ENCODE peak calls at places on chromosome 1, in eight cellular contexts. One of them, this sample, is unnamed.

GRCh38 chr1:85579619-85580018 is 942 bp upstream of the CCN1 start:
- DNase-seq in fibroblast of mammary gland: peak
- DNase-seq in epithelial cell of esophagus: no peak
- DNase-seq in choroid plexus epithelial cell: peak
- DNase-seq in GM12878: no peak
- DNase-seq in adrenal gland: peak
- DNase-seq in neural progenitor cell: peak
- DNase-seq in stomach: no peak
- DNase-seq in this sample: peak

GRCh38 chr1:226606311-226607267 is 58.0 kb downstream of the STUM start:
- DNase-seq in fibroblast of mammary gland: peak
- DNase-seq in epithelial cell of esophagus: no peak
- DNase-seq in choroid plexus epithelial cell: peak
- DNase-seq in GM12878: no peak
- DNase-seq in adrenal gland: no peak
- DNase-seq in neural progenitor cell: no peak
- DNase-seq in stomach: no peak
- DNase-seq in this sample: no peak

GRCh38 chr1:3233031-3233430 is 164.0 kb downstream of the PRDM16 start:
- DNase-seq in fibroblast of mammary gland: no peak
- DNase-seq in epithelial cell of esophagus: no peak
- DNase-seq in choroid plexus epithelial cell: no peak
- DNase-seq in GM12878: no peak
- DNase-seq in adrenal gland: no peak
- DNase-seq in neural progenitor cell: no peak
- DNase-seq in stomach: no peak
- DNase-seq in this sample: no peak

GRCh38 chr1:30043256-30043655 is 680.1 kb downstream of the MATN1 start:
- DNase-seq in fibroblast of mammary gland: no peak
- DNase-seq in epithelial cell of esophagus: no peak
- DNase-seq in choroid plexus epithelial cell: no peak
- DNase-seq in GM12878: no peak
- DNase-seq in adrenal gland: no peak
- DNase-seq in neural progenitor cell: no peak
- DNase-seq in stomach: no peak
- DNase-seq in this sample: no peak

GRCh38 chr1:239112092-239112491 is 274.3 kb upstream of the CHRM3 start:
- DNase-seq in fibroblast of mammary gland: no peak
- DNase-seq in epithelial cell of esophagus: no peak
- DNase-seq in choroid plexus epithelial cell: no peak
- DNase-seq in GM12878: no peak
- DNase-seq in adrenal gland: no peak
- DNase-seq in neural progenitor cell: no peak
- DNase-seq in stomach: no peak
- DNase-seq in this sample: no peak

GRCh38 chr1:15355968-15356621 is 53.6 kb upstream of the EFHD2 start:
- DNase-seq in fibroblast of mammary gland: peak
- DNase-seq in epithelial cell of esophagus: peak
- DNase-seq in choroid plexus epithelial cell: peak
- DNase-seq in GM12878: no peak
- DNase-seq in adrenal gland: peak
- DNase-seq in neural progenitor cell: no peak
- DNase-seq in stomach: no peak
- DNase-seq in this sample: peak

GRCh38 chr1:112937070-112937469 is 18.9 kb downstream of the SLC16A1 start:
- DNase-seq in fibroblast of mammary gland: peak
- DNase-seq in epithelial cell of esophagus: peak
- DNase-seq in choroid plexus epithelial cell: peak
- DNase-seq in GM12878: no peak
- DNase-seq in adrenal gland: no peak
- DNase-seq in neural progenitor cell: no peak
- DNase-seq in stomach: no peak
- DNase-seq in this sample: peak

GRCh38 chr1:159752135-159752580 is 28.6 kb upstream of the DUSP23 start:
- DNase-seq in fibroblast of mammary gland: peak
- DNase-seq in epithelial cell of esophagus: peak
- DNase-seq in choroid plexus epithelial cell: peak
- DNase-seq in GM12878: no peak
- DNase-seq in adrenal gland: peak
- DNase-seq in neural progenitor cell: no peak
- DNase-seq in stomach: no peak
- DNase-seq in this sample: peak

GRCh38 chr1:245180496-245180895 is 25.7 kb downstream of the KIF26B start:
- DNase-seq in fibroblast of mammary gland: no peak
- DNase-seq in epithelial cell of esophagus: no peak
- DNase-seq in choroid plexus epithelial cell: no peak
- DNase-seq in GM12878: no peak
- DNase-seq in adrenal gland: no peak
- DNase-seq in neural progenitor cell: no peak
- DNase-seq in stomach: no peak
- DNase-seq in this sample: no peak

GRCh38 chr1:29431138-29431537 is 194.8 kb downstream of the PTPRU start:
- DNase-seq in fibroblast of mammary gland: no peak
- DNase-seq in epithelial cell of esophagus: no peak
- DNase-seq in choroid plexus epithelial cell: no peak
- DNase-seq in GM12878: no peak
- DNase-seq in adrenal gland: no peak
- DNase-seq in neural progenitor cell: no peak
- DNase-seq in stomach: no peak
- DNase-seq in this sample: no peak

GRCh38 chr1:208475951-208476824 is 232.0 kb upstream of the PLXNA2 start:
- DNase-seq in fibroblast of mammary gland: no peak
- DNase-seq in epithelial cell of esophagus: no peak
- DNase-seq in choroid plexus epithelial cell: peak
- DNase-seq in GM12878: no peak
- DNase-seq in adrenal gland: peak
- DNase-seq in neural progenitor cell: peak
- DNase-seq in stomach: no peak
- DNase-seq in this sample: no peak

GRCh38 chr1:43269627-43270375 is at the start of gene TMEM125:
- DNase-seq in fibroblast of mammary gland: no peak
- DNase-seq in epithelial cell of esophagus: no peak
- DNase-seq in choroid plexus epithelial cell: no peak
- DNase-seq in GM12878: no peak
- DNase-seq in adrenal gland: no peak
- DNase-seq in neural progenitor cell: no peak
- DNase-seq in stomach: peak
- DNase-seq in this sample: no peak

GRCh38 chr1:75412616-75413015 is 198.3 kb downstream of the SLC44A5 start:
- DNase-seq in fibroblast of mammary gland: no peak
- DNase-seq in epithelial cell of esophagus: peak
- DNase-seq in choroid plexus epithelial cell: no peak
- DNase-seq in GM12878: no peak
- DNase-seq in adrenal gland: no peak
- DNase-seq in neural progenitor cell: no peak
- DNase-seq in stomach: no peak
- DNase-seq in this sample: no peak

GRCh38 chr1:111481387-111482221 is 7.8 kb downstream of the C1orf162 start:
- DNase-seq in fibroblast of mammary gland: peak
- DNase-seq in epithelial cell of esophagus: peak
- DNase-seq in choroid plexus epithelial cell: peak
- DNase-seq in GM12878: peak
- DNase-seq in adrenal gland: peak
- DNase-seq in neural progenitor cell: peak
- DNase-seq in stomach: peak
- DNase-seq in this sample: peak

GRCh38 chr1:233473549-233474204 is 140.2 kb upstream of the KCNK1 start:
- DNase-seq in fibroblast of mammary gland: no peak
- DNase-seq in epithelial cell of esophagus: no peak
- DNase-seq in choroid plexus epithelial cell: no peak
- DNase-seq in GM12878: no peak
- DNase-seq in adrenal gland: no peak
- DNase-seq in neural progenitor cell: no peak
- DNase-seq in stomach: no peak
- DNase-seq in this sample: no peak

GRCh38 chr1:83883979-83884378 is 115.0 kb downstream of the TTLL7 start:
- DNase-seq in fibroblast of mammary gland: no peak
- DNase-seq in epithelial cell of esophagus: peak
- DNase-seq in choroid plexus epithelial cell: no peak
- DNase-seq in GM12878: no peak
- DNase-seq in adrenal gland: no peak
- DNase-seq in neural progenitor cell: no peak
- DNase-seq in stomach: no peak
- DNase-seq in this sample: peak

GRCh38 chr1:47650205-47650604 is 212.4 kb downstream of the FOXD2 start:
- DNase-seq in fibroblast of mammary gland: peak
- DNase-seq in epithelial cell of esophagus: peak
- DNase-seq in choroid plexus epithelial cell: peak
- DNase-seq in GM12878: no peak
- DNase-seq in adrenal gland: no peak
- DNase-seq in neural progenitor cell: no peak
- DNase-seq in stomach: peak
- DNase-seq in this sample: peak

GRCh38 chr1:220153147-220153546 is 59.2 kb downstream of the IARS2 start:
- DNase-seq in fibroblast of mammary gland: peak
- DNase-seq in epithelial cell of esophagus: no peak
- DNase-seq in choroid plexus epithelial cell: peak
- DNase-seq in GM12878: no peak
- DNase-seq in adrenal gland: no peak
- DNase-seq in neural progenitor cell: no peak
- DNase-seq in stomach: no peak
- DNase-seq in this sample: no peak

GRCh38 chr1:48203287-48203900 is 19.1 kb upstream of the SLC5A9 start:
- DNase-seq in fibroblast of mammary gland: peak
- DNase-seq in epithelial cell of esophagus: peak
- DNase-seq in choroid plexus epithelial cell: peak
- DNase-seq in GM12878: no peak
- DNase-seq in adrenal gland: no peak
- DNase-seq in neural progenitor cell: peak
- DNase-seq in stomach: no peak
- DNase-seq in this sample: peak

GRCh38 chr1:208040714-208041393 is 129.9 kb upstream of the CD34 start:
- DNase-seq in fibroblast of mammary gland: no peak
- DNase-seq in epithelial cell of esophagus: no peak
- DNase-seq in choroid plexus epithelial cell: no peak
- DNase-seq in GM12878: no peak
- DNase-seq in adrenal gland: no peak
- DNase-seq in neural progenitor cell: peak
- DNase-seq in stomach: no peak
- DNase-seq in this sample: no peak

GRCh38 chr1:113938192-113938591 is 9.1 kb downstream of the HIPK1 start:
- DNase-seq in fibroblast of mammary gland: no peak
- DNase-seq in epithelial cell of esophagus: no peak
- DNase-seq in choroid plexus epithelial cell: no peak
- DNase-seq in GM12878: no peak
- DNase-seq in adrenal gland: no peak
- DNase-seq in neural progenitor cell: peak
- DNase-seq in stomach: no peak
- DNase-seq in this sample: no peak

GRCh38 chr1:170351368-170351946 is 180.5 kb upstream of the GORAB start:
- DNase-seq in fibroblast of mammary gland: peak
- DNase-seq in epithelial cell of esophagus: no peak
- DNase-seq in choroid plexus epithelial cell: no peak
- DNase-seq in GM12878: no peak
- DNase-seq in adrenal gland: no peak
- DNase-seq in neural progenitor cell: no peak
- DNase-seq in stomach: no peak
- DNase-seq in this sample: no peak

GRCh38 chr1:212791261-212791675 is 309 bp downstream of the NSL1 start:
- DNase-seq in fibroblast of mammary gland: peak
- DNase-seq in epithelial cell of esophagus: peak
- DNase-seq in choroid plexus epithelial cell: peak
- DNase-seq in GM12878: no peak
- DNase-seq in adrenal gland: no peak
- DNase-seq in neural progenitor cell: no peak
- DNase-seq in stomach: no peak
- DNase-seq in this sample: peak

GRCh38 chr1:28835237-28835650 is 23.3 kb downstream of the OPRD1 start:
- DNase-seq in fibroblast of mammary gland: no peak
- DNase-seq in epithelial cell of esophagus: no peak
- DNase-seq in choroid plexus epithelial cell: no peak
- DNase-seq in GM12878: no peak
- DNase-seq in adrenal gland: no peak
- DNase-seq in neural progenitor cell: no peak
- DNase-seq in stomach: no peak
- DNase-seq in this sample: no peak

GRCh38 chr1:231093158-231093922 is 53.3 kb upstream of the FAM89A start:
- DNase-seq in fibroblast of mammary gland: no peak
- DNase-seq in epithelial cell of esophagus: no peak
- DNase-seq in choroid plexus epithelial cell: peak
- DNase-seq in GM12878: no peak
- DNase-seq in adrenal gland: peak
- DNase-seq in neural progenitor cell: peak
- DNase-seq in stomach: no peak
- DNase-seq in this sample: no peak

GRCh38 chr1:22932803-22933470 is 39.7 kb downstream of the LACTBL1 start:
- DNase-seq in fibroblast of mammary gland: no peak
- DNase-seq in epithelial cell of esophagus: no peak
- DNase-seq in choroid plexus epithelial cell: no peak
- DNase-seq in GM12878: no peak
- DNase-seq in adrenal gland: no peak
- DNase-seq in neural progenitor cell: no peak
- DNase-seq in stomach: no peak
- DNase-seq in this sample: no peak

GRCh38 chr1:61453111-61453961 is 271.6 kb downstream of the TM2D1 start:
- DNase-seq in fibroblast of mammary gland: peak
- DNase-seq in epithelial cell of esophagus: peak
- DNase-seq in choroid plexus epithelial cell: peak
- DNase-seq in GM12878: peak
- DNase-seq in adrenal gland: peak
- DNase-seq in neural progenitor cell: peak
- DNase-seq in stomach: peak
- DNase-seq in this sample: peak

GRCh38 chr1:10456661-10457060 is 6.8 kb downstream of the CORT start:
- DNase-seq in fibroblast of mammary gland: no peak
- DNase-seq in epithelial cell of esophagus: peak
- DNase-seq in choroid plexus epithelial cell: no peak
- DNase-seq in GM12878: no peak
- DNase-seq in adrenal gland: no peak
- DNase-seq in neural progenitor cell: no peak
- DNase-seq in stomach: no peak
- DNase-seq in this sample: no peak
- H3K4me3 ChIP-seq in fibroblast of mammary gland: no peak
- H3K4me3 ChIP-seq in epithelial cell of esophagus: no peak
- H3K4me3 ChIP-seq in choroid plexus epithelial cell: no peak
- H3K4me3 ChIP-seq in GM12878: no peak
- H3K4me3 ChIP-seq in adrenal gland: no peak
- H3K4me3 ChIP-seq in neural progenitor cell: no peak
- H3K4me3 ChIP-seq in stomach: no peak
- H3K4me3 ChIP-seq in this sample: no peak

GRCh38 chr1:172650474-172651193 is 8.3 kb upstream of the FASLG start:
- DNase-seq in fibroblast of mammary gland: no peak
- DNase-seq in epithelial cell of esophagus: peak
- DNase-seq in choroid plexus epithelial cell: no peak
- DNase-seq in GM12878: no peak
- DNase-seq in adrenal gland: no peak
- DNase-seq in neural progenitor cell: no peak
- DNase-seq in stomach: no peak
- DNase-seq in this sample: no peak
- H3K4me3 ChIP-seq in fibroblast of mammary gland: no peak
- H3K4me3 ChIP-seq in epithelial cell of esophagus: no peak
- H3K4me3 ChIP-seq in choroid plexus epithelial cell: no peak
- H3K4me3 ChIP-seq in GM12878: no peak
- H3K4me3 ChIP-seq in adrenal gland: no peak
- H3K4me3 ChIP-seq in neural progenitor cell: no peak
- H3K4me3 ChIP-seq in stomach: no peak
- H3K4me3 ChIP-seq in this sample: no peak

GRCh38 chr1:41888756-41889155 is 30.0 kb downstream of the HIVEP3 start:
- DNase-seq in fibroblast of mammary gland: no peak
- DNase-seq in epithelial cell of esophagus: no peak
- DNase-seq in choroid plexus epithelial cell: no peak
- DNase-seq in GM12878: no peak
- DNase-seq in adrenal gland: no peak
- DNase-seq in neural progenitor cell: no peak
- DNase-seq in stomach: no peak
- DNase-seq in this sample: no peak
- H3K4me3 ChIP-seq in fibroblast of mammary gland: no peak
- H3K4me3 ChIP-seq in epithelial cell of esophagus: no peak
- H3K4me3 ChIP-seq in choroid plexus epithelial cell: no peak
- H3K4me3 ChIP-seq in GM12878: no peak
- H3K4me3 ChIP-seq in adrenal gland: no peak
- H3K4me3 ChIP-seq in neural progenitor cell: no peak
- H3K4me3 ChIP-seq in stomach: no peak
- H3K4me3 ChIP-seq in this sample: no peak

GRCh38 chr1:154567386-154568164 is at the start of gene CHRNB2:
- DNase-seq in fibroblast of mammary gland: peak
- DNase-seq in epithelial cell of esophagus: peak
- DNase-seq in choroid plexus epithelial cell: peak
- DNase-seq in GM12878: no peak
- DNase-seq in adrenal gland: peak
- DNase-seq in neural progenitor cell: peak
- DNase-seq in stomach: peak
- DNase-seq in this sample: peak
- H3K4me3 ChIP-seq in fibroblast of mammary gland: peak
- H3K4me3 ChIP-seq in epithelial cell of esophagus: no peak
- H3K4me3 ChIP-seq in choroid plexus epithelial cell: no peak
- H3K4me3 ChIP-seq in GM12878: no peak
- H3K4me3 ChIP-seq in adrenal gland: no peak
- H3K4me3 ChIP-seq in neural progenitor cell: peak
- H3K4me3 ChIP-seq in stomach: peak
- H3K4me3 ChIP-seq in this sample: no peak